ENCODE peak calls at places on chromosome 11, in nine cellular contexts. C is cardiac septum, K is cardiac muscle cell, I is left lung, R is NCI-H526 treated with DMSO at 0.1 percent for 48 hours, W is BE2C, G is lung microvascular endothelial cell, P is nucleus accumbens, L is tibial nerve. O is an unnamed sample.

GRCh38 chr11:73236879-73237278 is 18.8 kb downstream of the P2RY2 start:
- DNase-seq in G (peak), L (peak), I (no peak), C (peak), P (no peak), R (no peak), W (peak), K (peak), O (no peak)

GRCh38 chr11:96101146-96101545 is 177.2 kb upstream of the MTMR2 start:
- DNase-seq in K (peak), I (no peak), G (no peak), L (no peak), R (no peak), W (no peak), C (no peak), P (no peak), O (no peak)

GRCh38 chr11:130062030-130062429 is 7.7 kb upstream of the APLP2 start:
- DNase-seq in P (no peak), K (no peak), L (no peak), I (no peak), R (no peak), G (no peak), W (no peak), C (no peak), O (no peak)

GRCh38 chr11:47955356-47955755 is 25.0 kb upstream of the PTPRJ start:
- DNase-seq in K (peak), P (no peak), W (no peak), C (no peak), I (no peak), R (no peak), G (no peak), L (no peak), O (no peak)

GRCh38 chr11:44920451-44920850 is 30.2 kb downstream of the TP53I11 start:
- DNase-seq in W (no peak), L (no peak), I (no peak), R (no peak), P (no peak), G (no peak), K (no peak), C (no peak), O (no peak)

GRCh38 chr11:112410325-112410724 is 149.7 kb upstream of the PLET1 start:
- DNase-seq in R (no peak), C (no peak), L (no peak), I (no peak), W (no peak), K (no peak), P (no peak), G (no peak), O (no peak)

GRCh38 chr11:11380883-11381282 is 27.8 kb upstream of the CSNK2A3 start:
- DNase-seq in R (no peak), C (no peak), W (no peak), I (no peak), P (no peak), K (no peak), L (no peak), G (no peak), O (no peak)

GRCh38 chr11:86172894-86173293 is 71.7 kb upstream of the EED start:
- DNase-seq in L (no peak), I (no peak), R (no peak), K (peak), P (no peak), W (no peak), G (no peak), C (no peak), O (no peak)

GRCh38 chr11:11843233-11843632 is 1.5 kb downstream of the USP47 start:
- DNase-seq in I (no peak), R (peak), W (no peak), K (peak), P (no peak), C (no peak), G (peak), L (peak), O (peak)

GRCh38 chr11:111982019-111982464 is 43.2 kb upstream of the DLAT start:
- DNase-seq in K (peak), R (peak), C (no peak), W (peak), L (peak), P (peak), G (peak), I (no peak), O (no peak)

GRCh38 chr11:33736148-33736809 is at the start of gene CD59:
- DNase-seq in P (peak), I (peak), L (peak), R (peak), W (peak), G (peak), C (peak), K (peak), O (peak)

GRCh38 chr11:128482512-128483191 is 104.7 kb downstream of the ETS1 start:
- DNase-seq in P (no peak), W (no peak), L (peak), C (no peak), K (peak), I (no peak), G (no peak), R (no peak), O (peak)

GRCh38 chr11:63670077-63670737 is 969 bp downstream of the ATL3 start:
- DNase-seq in L (peak), P (no peak), W (no peak), K (peak), G (peak), R (no peak), I (no peak), C (no peak), O (no peak)

GRCh38 chr11:107844041-107844440 is 14.5 kb downstream of the SLC35F2 start:
- DNase-seq in W (no peak), C (no peak), L (no peak), I (no peak), P (no peak), K (peak), G (no peak), R (no peak), O (no peak)

GRCh38 chr11:100841711-100842407 is 154.8 kb downstream of the ARHGAP42 start:
- DNase-seq in C (no peak), I (no peak), R (peak), P (no peak), L (no peak), W (no peak), G (no peak), K (no peak), O (no peak)

GRCh38 chr11:126265801-126266200 is 2.9 kb downstream of the SRPRA start:
- DNase-seq in C (no peak), W (no peak), L (no peak), K (peak), R (no peak), P (no peak), I (no peak), G (peak), O (no peak)

GRCh38 chr11:71843858-71844257 is 10.9 kb downstream of the DEFB108B start:
- DNase-seq in L (no peak), K (no peak), I (peak), C (no peak), P (no peak), R (no peak), W (no peak), G (no peak), O (no peak)

GRCh38 chr11:118931576-118931975 is 5.8 kb upstream of the BCL9L start:
- DNase-seq in R (no peak), K (no peak), W (no peak), L (no peak), I (no peak), P (no peak), C (no peak), G (no peak), O (no peak)

GRCh38 chr11:59219836-59220235 is 7.1 kb upstream of the MPEG1 start:
- DNase-seq in W (no peak), P (no peak), C (no peak), G (no peak), K (no peak), I (no peak), R (no peak), L (peak), O (no peak)

GRCh38 chr11:124536520-124536919 is 6.9 kb downstream of the OR8B12 start:
- DNase-seq in P (no peak), L (peak), I (peak), G (no peak), W (no peak), R (no peak), C (no peak), K (peak), O (no peak)

GRCh38 chr11:126340960-126341709 is 14.4 kb upstream of the ST3GAL4 start:
- DNase-seq in P (no peak), I (no peak), C (no peak), R (no peak), G (no peak), K (no peak), W (no peak), L (no peak), O (no peak)

GRCh38 chr11:62851807-62852522 is 12.6 kb upstream of the WDR74 start:
- DNase-seq in W (no peak), R (no peak), P (no peak), K (no peak), L (no peak), G (no peak), I (no peak), C (no peak), O (no peak)

GRCh38 chr11:58805065-58805464 is 39.4 kb downstream of the GLYATL2 start:
- DNase-seq in P (no peak), I (no peak), K (no peak), C (no peak), L (no peak), W (no peak), R (no peak), G (no peak), O (no peak)